ENCODE peak calls at places on chromosomes 3 and 15, in nine cellular contexts. One of them, this sample, is unnamed.

GRCh38 chr3:103818800-103819199 is 1384.0 kb downstream of the ZPLD1 start:
- DNase-seq in MCF 10A: no peak
- DNase-seq in body of pancreas: no peak
- DNase-seq in endothelial cell: no peak
- DNase-seq in Caki2: no peak
- DNase-seq in HEK293T: no peak
- DNase-seq in amniotic stem cell: no peak
- DNase-seq in cardiac muscle cell: no peak
- DNase-seq in T1000: no peak
- DNase-seq in this sample: no peak

GRCh38 chr3:50165388-50166308 is 10.5 kb downstream of the SEMA3F start:
- DNase-seq in T1000: no peak
- DNase-seq in HEK293T: no peak
- DNase-seq in Caki2: peak
- DNase-seq in endothelial cell: peak
- DNase-seq in amniotic stem cell: no peak
- DNase-seq in MCF 10A: peak
- DNase-seq in cardiac muscle cell: peak
- DNase-seq in body of pancreas: no peak
- DNase-seq in this sample: peak

GRCh38 chr3:59733041-59733809 is 683.4 kb upstream of the CFAP20DC start:
- DNase-seq in amniotic stem cell: no peak
- DNase-seq in Caki2: no peak
- DNase-seq in T1000: no peak
- DNase-seq in endothelial cell: no peak
- DNase-seq in MCF 10A: no peak
- DNase-seq in cardiac muscle cell: no peak
- DNase-seq in HEK293T: no peak
- DNase-seq in body of pancreas: no peak
- DNase-seq in this sample: no peak

GRCh38 chr3:183591881-183592521 is 36.5 kb upstream of the KLHL6 start:
- DNase-seq in body of pancreas: no peak
- DNase-seq in Caki2: no peak
- DNase-seq in amniotic stem cell: no peak
- DNase-seq in HEK293T: no peak
- DNase-seq in MCF 10A: no peak
- DNase-seq in endothelial cell: no peak
- DNase-seq in cardiac muscle cell: peak
- DNase-seq in T1000: no peak
- DNase-seq in this sample: no peak

GRCh38 chr15:88120021-88120420 is 136.5 kb downstream of the NTRK3 start:
- DNase-seq in T1000: no peak
- DNase-seq in Caki2: no peak
- DNase-seq in MCF 10A: no peak
- DNase-seq in endothelial cell: no peak
- DNase-seq in body of pancreas: no peak
- DNase-seq in cardiac muscle cell: no peak
- DNase-seq in amniotic stem cell: no peak
- DNase-seq in HEK293T: no peak
- DNase-seq in this sample: no peak

GRCh38 chr3:120172070-120172469 is 77.8 kb upstream of the GSK3B start:
- DNase-seq in amniotic stem cell: peak
- DNase-seq in MCF 10A: peak
- DNase-seq in T1000: peak
- DNase-seq in Caki2: no peak
- DNase-seq in endothelial cell: no peak
- DNase-seq in cardiac muscle cell: peak
- DNase-seq in body of pancreas: no peak
- DNase-seq in HEK293T: no peak
- DNase-seq in this sample: peak

GRCh38 chr15:66231421-66232266 is 21.9 kb downstream of the MEGF11 start:
- DNase-seq in amniotic stem cell: no peak
- DNase-seq in MCF 10A: no peak
- DNase-seq in T1000: no peak
- DNase-seq in Caki2: no peak
- DNase-seq in HEK293T: no peak
- DNase-seq in endothelial cell: no peak
- DNase-seq in cardiac muscle cell: no peak
- DNase-seq in body of pancreas: no peak
- DNase-seq in this sample: peak

GRCh38 chr3:34675383-34676120 is 877.1 kb downstream of the PDCD6IP start:
- DNase-seq in Caki2: peak
- DNase-seq in endothelial cell: no peak
- DNase-seq in HEK293T: no peak
- DNase-seq in amniotic stem cell: no peak
- DNase-seq in MCF 10A: peak
- DNase-seq in cardiac muscle cell: peak
- DNase-seq in body of pancreas: no peak
- DNase-seq in T1000: no peak
- DNase-seq in this sample: no peak

GRCh38 chr15:38650936-38651327 is 86.3 kb upstream of the RASGRP1 start:
- DNase-seq in HEK293T: no peak
- DNase-seq in amniotic stem cell: no peak
- DNase-seq in T1000: no peak
- DNase-seq in Caki2: no peak
- DNase-seq in body of pancreas: no peak
- DNase-seq in endothelial cell: no peak
- DNase-seq in cardiac muscle cell: no peak
- DNase-seq in MCF 10A: no peak
- DNase-seq in this sample: no peak

GRCh38 chr15:70765504-70766281 is 2.3 kb upstream of the UACA start:
- DNase-seq in cardiac muscle cell: no peak
- DNase-seq in amniotic stem cell: no peak
- DNase-seq in body of pancreas: no peak
- DNase-seq in Caki2: no peak
- DNase-seq in HEK293T: no peak
- DNase-seq in endothelial cell: no peak
- DNase-seq in T1000: no peak
- DNase-seq in MCF 10A: no peak
- DNase-seq in this sample: peak

GRCh38 chr3:192875971-192876565 is 41.6 kb downstream of the MB21D2 start:
- DNase-seq in MCF 10A: peak
- DNase-seq in Caki2: no peak
- DNase-seq in amniotic stem cell: no peak
- DNase-seq in body of pancreas: no peak
- DNase-seq in endothelial cell: no peak
- DNase-seq in cardiac muscle cell: peak
- DNase-seq in HEK293T: no peak
- DNase-seq in T1000: no peak
- DNase-seq in this sample: peak

GRCh38 chr3:85270488-85270887 is 311.7 kb downstream of the CADM2 start:
- DNase-seq in MCF 10A: no peak
- DNase-seq in amniotic stem cell: no peak
- DNase-seq in body of pancreas: no peak
- DNase-seq in HEK293T: no peak
- DNase-seq in cardiac muscle cell: no peak
- DNase-seq in T1000: no peak
- DNase-seq in Caki2: no peak
- DNase-seq in endothelial cell: no peak
- DNase-seq in this sample: no peak

GRCh38 chr3:173920386-173920785 is 522.8 kb downstream of the NLGN1 start:
- DNase-seq in Caki2: peak
- DNase-seq in T1000: no peak
- DNase-seq in amniotic stem cell: no peak
- DNase-seq in body of pancreas: no peak
- DNase-seq in MCF 10A: peak
- DNase-seq in HEK293T: no peak
- DNase-seq in endothelial cell: no peak
- DNase-seq in cardiac muscle cell: no peak
- DNase-seq in this sample: no peak

GRCh38 chr15:98778960-98779359 is 130.6 kb downstream of the IGF1R start:
- DNase-seq in amniotic stem cell: no peak
- DNase-seq in MCF 10A: no peak
- DNase-seq in body of pancreas: peak
- DNase-seq in T1000: no peak
- DNase-seq in endothelial cell: no peak
- DNase-seq in cardiac muscle cell: no peak
- DNase-seq in HEK293T: no peak
- DNase-seq in Caki2: no peak
- DNase-seq in this sample: no peak

GRCh38 chr3:191740712-191741111 is 279.7 kb downstream of the PYDC2 start:
- DNase-seq in amniotic stem cell: no peak
- DNase-seq in endothelial cell: no peak
- DNase-seq in cardiac muscle cell: no peak
- DNase-seq in T1000: no peak
- DNase-seq in Caki2: peak
- DNase-seq in HEK293T: no peak
- DNase-seq in MCF 10A: no peak
- DNase-seq in body of pancreas: peak
- DNase-seq in this sample: no peak

GRCh38 chr15:55912982-55913381 is 80.4 kb downstream of the NEDD4 start:
- DNase-seq in HEK293T: no peak
- DNase-seq in body of pancreas: no peak
- DNase-seq in MCF 10A: peak
- DNase-seq in endothelial cell: no peak
- DNase-seq in amniotic stem cell: no peak
- DNase-seq in Caki2: no peak
- DNase-seq in T1000: no peak
- DNase-seq in cardiac muscle cell: peak
- DNase-seq in this sample: no peak

GRCh38 chr3:176950743-176951142 is 246.5 kb downstream of the TBL1XR1 start:
- DNase-seq in body of pancreas: no peak
- DNase-seq in HEK293T: no peak
- DNase-seq in endothelial cell: no peak
- DNase-seq in MCF 10A: peak
- DNase-seq in amniotic stem cell: no peak
- DNase-seq in T1000: peak
- DNase-seq in cardiac muscle cell: peak
- DNase-seq in Caki2: peak
- DNase-seq in this sample: peak

GRCh38 chr3:13665582-13666226 is 116.8 kb downstream of the FBLN2 start:
- DNase-seq in body of pancreas: peak
- DNase-seq in endothelial cell: no peak
- DNase-seq in amniotic stem cell: no peak
- DNase-seq in cardiac muscle cell: no peak
- DNase-seq in HEK293T: no peak
- DNase-seq in Caki2: no peak
- DNase-seq in MCF 10A: no peak
- DNase-seq in T1000: no peak
- DNase-seq in this sample: no peak

GRCh38 chr3:185558395-185558794 is 6.0 kb upstream of the LIPH start:
- DNase-seq in cardiac muscle cell: no peak
- DNase-seq in body of pancreas: peak
- DNase-seq in MCF 10A: peak
- DNase-seq in amniotic stem cell: no peak
- DNase-seq in HEK293T: no peak
- DNase-seq in Caki2: peak
- DNase-seq in T1000: no peak
- DNase-seq in endothelial cell: no peak
- DNase-seq in this sample: no peak

GRCh38 chr3:78066287-78066686 is 1026.4 kb downstream of the ROBO2 start:
- DNase-seq in MCF 10A: no peak
- DNase-seq in Caki2: no peak
- DNase-seq in body of pancreas: no peak
- DNase-seq in cardiac muscle cell: no peak
- DNase-seq in HEK293T: peak
- DNase-seq in T1000: no peak
- DNase-seq in endothelial cell: no peak
- DNase-seq in amniotic stem cell: no peak
- DNase-seq in this sample: no peak

GRCh38 chr3:64088408-64089136 is 65.3 kb upstream of the PSMD6 start:
- DNase-seq in MCF 10A: no peak
- DNase-seq in Caki2: peak
- DNase-seq in cardiac muscle cell: peak
- DNase-seq in HEK293T: no peak
- DNase-seq in T1000: no peak
- DNase-seq in endothelial cell: no peak
- DNase-seq in amniotic stem cell: no peak
- DNase-seq in body of pancreas: no peak
- DNase-seq in this sample: no peak

GRCh38 chr15:96333194-96334016 is 2.9 kb downstream of the NR2F2 start:
- DNase-seq in body of pancreas: peak
- DNase-seq in cardiac muscle cell: peak
- DNase-seq in amniotic stem cell: no peak
- DNase-seq in endothelial cell: peak
- DNase-seq in HEK293T: no peak
- DNase-seq in Caki2: peak
- DNase-seq in MCF 10A: peak
- DNase-seq in T1000: no peak
- DNase-seq in this sample: peak

GRCh38 chr3:150227839-150228238 is 180.3 kb upstream of the TSC22D2 start:
- DNase-seq in MCF 10A: peak
- DNase-seq in endothelial cell: peak
- DNase-seq in Caki2: peak
- DNase-seq in HEK293T: peak
- DNase-seq in body of pancreas: peak
- DNase-seq in amniotic stem cell: no peak
- DNase-seq in cardiac muscle cell: peak
- DNase-seq in T1000: peak
- DNase-seq in this sample: peak